ENCODE peak calls at places on chromosomes 4 and X, in six cellular contexts. One of them, this sample, is unnamed.

GRCh38 chr4:105061136-105061696 is 85.5 kb upstream of the TET2 start:
- ATAC-seq in K562: peak
- ATAC-seq in GM12878: peak
- ATAC-seq in HCT116: peak
- ATAC-seq in upper lobe of left lung: peak
- ATAC-seq in HepG2: no peak
- ATAC-seq in this sample: no peak

GRCh38 chrX:23003121-23003520 is 3.4 kb downstream of the DDX53 start:
- ATAC-seq in upper lobe of left lung: no peak
- ATAC-seq in HCT116: no peak
- ATAC-seq in HepG2: no peak
- ATAC-seq in K562: no peak
- ATAC-seq in GM12878: no peak
- ATAC-seq in this sample: no peak

GRCh38 chrX:153476628-153477027 is 6.3 kb upstream of the HAUS7 start:
- ATAC-seq in upper lobe of left lung: peak
- ATAC-seq in GM12878: no peak
- ATAC-seq in HCT116: no peak
- ATAC-seq in K562: no peak
- ATAC-seq in HepG2: no peak
- ATAC-seq in this sample: no peak

GRCh38 chrX:119783026-119783425 is 8.4 kb downstream of the RPL39 start:
- ATAC-seq in GM12878: peak
- ATAC-seq in HCT116: no peak
- ATAC-seq in K562: no peak
- ATAC-seq in HepG2: no peak
- ATAC-seq in upper lobe of left lung: peak
- ATAC-seq in this sample: no peak

GRCh38 chr4:20288846-20289512 is 37.3 kb downstream of the SLIT2 start:
- ATAC-seq in upper lobe of left lung: no peak
- ATAC-seq in GM12878: no peak
- ATAC-seq in K562: no peak
- ATAC-seq in HepG2: no peak
- ATAC-seq in HCT116: no peak
- ATAC-seq in this sample: no peak

GRCh38 chr4:11728165-11728564 is 299.5 kb upstream of the HS3ST1 start:
- ATAC-seq in GM12878: no peak
- ATAC-seq in HepG2: no peak
- ATAC-seq in K562: no peak
- ATAC-seq in upper lobe of left lung: no peak
- ATAC-seq in HCT116: no peak
- ATAC-seq in this sample: no peak

GRCh38 chrX:64843224-64843623 is 133.0 kb downstream of the ZC4H2 start:
- ATAC-seq in HCT116: no peak
- ATAC-seq in GM12878: no peak
- ATAC-seq in upper lobe of left lung: no peak
- ATAC-seq in K562: no peak
- ATAC-seq in HepG2: no peak
- ATAC-seq in this sample: no peak

GRCh38 chrX:50988649-50989048 is 78.1 kb downstream of the BMP15 start:
- ATAC-seq in HepG2: no peak
- ATAC-seq in HCT116: peak
- ATAC-seq in GM12878: peak
- ATAC-seq in K562: peak
- ATAC-seq in upper lobe of left lung: no peak
- ATAC-seq in this sample: no peak

GRCh38 chr4:40241936-40242590 is 45.2 kb downstream of the RHOH start:
- ATAC-seq in K562: no peak
- ATAC-seq in upper lobe of left lung: no peak
- ATAC-seq in GM12878: no peak
- ATAC-seq in HepG2: no peak
- ATAC-seq in HCT116: no peak
- ATAC-seq in this sample: no peak

GRCh38 chr4:176277162-176277904 is 8.3 kb upstream of the ASB5 start:
- ATAC-seq in K562: peak
- ATAC-seq in GM12878: peak
- ATAC-seq in upper lobe of left lung: peak
- ATAC-seq in HepG2: peak
- ATAC-seq in HCT116: peak
- ATAC-seq in this sample: peak

GRCh38 chrX:19870710-19871490 is 16.5 kb downstream of the SH3KBP1 start:
- ATAC-seq in GM12878: peak
- ATAC-seq in K562: no peak
- ATAC-seq in HCT116: no peak
- ATAC-seq in HepG2: no peak
- ATAC-seq in upper lobe of left lung: no peak
- ATAC-seq in this sample: no peak

GRCh38 chr4:123606946-123607542 is 210.4 kb downstream of the SPRY1 start:
- ATAC-seq in upper lobe of left lung: peak
- ATAC-seq in GM12878: peak
- ATAC-seq in HCT116: no peak
- ATAC-seq in HepG2: no peak
- ATAC-seq in K562: no peak
- ATAC-seq in this sample: no peak

GRCh38 chrX:70132877-70133302 is 357 bp upstream of the IGBP1 start:
- ATAC-seq in HepG2: no peak
- ATAC-seq in K562: no peak
- ATAC-seq in GM12878: no peak
- ATAC-seq in upper lobe of left lung: no peak
- ATAC-seq in HCT116: no peak
- ATAC-seq in this sample: no peak

GRCh38 chr4:72295966-72296557 is 264.3 kb downstream of the NPFFR2 start:
- ATAC-seq in upper lobe of left lung: peak
- ATAC-seq in HCT116: peak
- ATAC-seq in HepG2: peak
- ATAC-seq in K562: peak
- ATAC-seq in GM12878: peak
- ATAC-seq in this sample: no peak

GRCh38 chr4:76951333-76952033 is 1.9 kb downstream of the SEPTIN11 start:
- ATAC-seq in HCT116: no peak
- ATAC-seq in GM12878: no peak
- ATAC-seq in HepG2: no peak
- ATAC-seq in K562: no peak
- ATAC-seq in upper lobe of left lung: no peak
- ATAC-seq in this sample: no peak

GRCh38 chr4:164337219-164337944 is 416.5 kb upstream of the SMIM31 start:
- ATAC-seq in GM12878: no peak
- ATAC-seq in upper lobe of left lung: no peak
- ATAC-seq in HepG2: no peak
- ATAC-seq in K562: no peak
- ATAC-seq in HCT116: peak
- ATAC-seq in this sample: no peak

GRCh38 chrX:54564942-54565341 is 34.9 kb downstream of the GNL3L start:
- ATAC-seq in GM12878: no peak
- ATAC-seq in HepG2: no peak
- ATAC-seq in upper lobe of left lung: no peak
- ATAC-seq in K562: no peak
- ATAC-seq in HCT116: no peak
- ATAC-seq in this sample: no peak

GRCh38 chrX:138026211-138026610 is 460.3 kb downstream of the ZIC3 start:
- ATAC-seq in K562: peak
- ATAC-seq in HCT116: no peak
- ATAC-seq in HepG2: peak
- ATAC-seq in upper lobe of left lung: no peak
- ATAC-seq in GM12878: peak
- ATAC-seq in this sample: no peak

GRCh38 chr4:4854649-4855292 is 4.7 kb upstream of the MSX1 start:
- ATAC-seq in HCT116: no peak
- ATAC-seq in K562: no peak
- ATAC-seq in HepG2: no peak
- ATAC-seq in GM12878: no peak
- ATAC-seq in upper lobe of left lung: no peak
- ATAC-seq in this sample: no peak

GRCh38 chrX:135505356-135505755 is 15.1 kb upstream of the INTS6L start:
- ATAC-seq in HCT116: no peak
- ATAC-seq in K562: no peak
- ATAC-seq in HepG2: no peak
- ATAC-seq in upper lobe of left lung: no peak
- ATAC-seq in GM12878: no peak
- ATAC-seq in this sample: no peak

GRCh38 chrX:72620550-72621145 is 48.0 kb upstream of the HDAC8 start:
- ATAC-seq in HCT116: peak
- ATAC-seq in HepG2: no peak
- ATAC-seq in upper lobe of left lung: peak
- ATAC-seq in GM12878: no peak
- ATAC-seq in K562: peak
- ATAC-seq in this sample: peak

GRCh38 chrX:137166591-137166990 is 132.8 kb upstream of the GPR101 start:
- ATAC-seq in K562: peak
- ATAC-seq in upper lobe of left lung: no peak
- ATAC-seq in HCT116: no peak
- ATAC-seq in HepG2: no peak
- ATAC-seq in GM12878: peak
- ATAC-seq in this sample: no peak

GRCh38 chrX:106484233-106484632 is 127.5 kb upstream of the RADX start:
- ATAC-seq in HepG2: no peak
- ATAC-seq in GM12878: peak
- ATAC-seq in upper lobe of left lung: no peak
- ATAC-seq in HCT116: no peak
- ATAC-seq in K562: no peak
- ATAC-seq in this sample: no peak

GRCh38 chrX:46626566-46626965 is 53.0 kb downstream of the CHST7 start:
- ATAC-seq in HCT116: no peak
- ATAC-seq in upper lobe of left lung: peak
- ATAC-seq in HepG2: no peak
- ATAC-seq in K562: no peak
- ATAC-seq in GM12878: no peak
- ATAC-seq in this sample: no peak

GRCh38 chrX:134932528-134933217 is 58.1 kb upstream of the SMIM10 start:
- ATAC-seq in upper lobe of left lung: no peak
- ATAC-seq in HCT116: peak
- ATAC-seq in GM12878: no peak
- ATAC-seq in K562: no peak
- ATAC-seq in HepG2: peak
- ATAC-seq in this sample: no peak

GRCh38 chrX:56066016-56066415 is 166.1 kb upstream of the KLF8 start:
- ATAC-seq in GM12878: peak
- ATAC-seq in HCT116: no peak
- ATAC-seq in K562: no peak
- ATAC-seq in upper lobe of left lung: no peak
- ATAC-seq in HepG2: no peak
- ATAC-seq in this sample: no peak

GRCh38 chr4:6194458-6195195 is 5.7 kb downstream of the JAKMIP1 start:
- ATAC-seq in upper lobe of left lung: no peak
- ATAC-seq in GM12878: no peak
- ATAC-seq in HCT116: no peak
- ATAC-seq in K562: no peak
- ATAC-seq in HepG2: no peak
- ATAC-seq in this sample: no peak

DNA sequence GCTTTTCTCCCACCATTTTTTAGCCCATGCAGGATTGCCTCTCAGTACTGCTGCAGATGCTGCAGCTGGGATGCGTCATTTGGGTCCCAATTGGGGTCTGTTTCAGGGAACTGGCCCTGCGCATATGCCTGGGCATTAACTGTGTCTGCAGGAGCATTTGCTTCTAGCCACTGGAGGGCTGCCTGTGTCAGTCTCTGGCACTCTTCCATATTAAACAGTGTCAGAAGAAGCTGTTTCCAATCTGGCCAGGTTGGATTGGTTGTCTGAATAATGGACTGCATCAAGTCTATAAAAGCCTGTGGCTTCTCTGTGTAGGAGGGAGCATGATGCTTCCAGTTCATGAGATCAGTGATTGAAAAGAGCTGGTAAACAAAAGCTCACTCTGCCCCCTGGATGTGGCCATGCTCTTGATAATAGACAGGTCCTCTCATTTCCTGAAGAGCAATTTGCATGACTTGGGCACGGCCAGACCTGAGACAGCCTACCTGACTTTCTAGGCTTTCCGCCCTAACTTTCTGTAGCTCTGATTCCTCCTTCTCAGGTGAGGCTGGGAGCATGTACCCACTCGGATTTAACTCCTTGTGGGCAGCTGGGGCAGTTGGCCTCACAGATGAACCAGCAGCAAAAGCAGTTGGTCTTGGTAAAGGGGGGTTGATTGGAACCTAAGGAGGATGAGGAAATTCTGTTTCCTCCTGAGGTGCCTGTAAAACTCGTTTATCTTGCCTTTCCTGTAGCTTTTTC is 29.2 kb downstream of the SULT1E1 start:
- ATAC-seq in HepG2: peak
- ATAC-seq in upper lobe of left lung: no peak
- ATAC-seq in GM12878: peak
- ATAC-seq in HCT116: no peak
- ATAC-seq in K562: no peak
- ATAC-seq in this sample: no peak
- TF ChIP-seq POLR2A in HepG2: no peak
- TF ChIP-seq POLR2A in upper lobe of left lung: no peak
- TF ChIP-seq POLR2A in GM12878: no peak
- TF ChIP-seq POLR2A in HCT116: no peak
- TF ChIP-seq POLR2A in K562: no peak
- TF ChIP-seq POLR2A in this sample: no peak

GRCh38 chr4:101730291-101731117 is 60.0 kb upstream of the BANK1 start:
- ATAC-seq in upper lobe of left lung: peak
- ATAC-seq in GM12878: peak
- ATAC-seq in K562: peak
- ATAC-seq in HepG2: peak
- ATAC-seq in HCT116: peak
- ATAC-seq in this sample: peak
- TF ChIP-seq POLR2AphosphoS5 in upper lobe of left lung: no peak
- TF ChIP-seq POLR2AphosphoS5 in GM12878: no peak
- TF ChIP-seq POLR2AphosphoS5 in K562: no peak
- TF ChIP-seq POLR2AphosphoS5 in HepG2: no peak
- TF ChIP-seq POLR2AphosphoS5 in HCT116: no peak
- TF ChIP-seq POLR2AphosphoS5 in this sample: no peak

GRCh38 chr4:2963185-2964076 is at the start of the genes GRK4 and NOP14:
- ATAC-seq in upper lobe of left lung: peak
- ATAC-seq in HCT116: peak
- ATAC-seq in K562: peak
- ATAC-seq in GM12878: peak
- ATAC-seq in HepG2: peak
- ATAC-seq in this sample: peak
- TF ChIP-seq CTCF in upper lobe of left lung: peak
- TF ChIP-seq CTCF in HCT116: peak
- TF ChIP-seq CTCF in K562: peak
- TF ChIP-seq CTCF in GM12878: peak
- TF ChIP-seq CTCF in HepG2: peak
- TF ChIP-seq CTCF in this sample: peak

DNA sequence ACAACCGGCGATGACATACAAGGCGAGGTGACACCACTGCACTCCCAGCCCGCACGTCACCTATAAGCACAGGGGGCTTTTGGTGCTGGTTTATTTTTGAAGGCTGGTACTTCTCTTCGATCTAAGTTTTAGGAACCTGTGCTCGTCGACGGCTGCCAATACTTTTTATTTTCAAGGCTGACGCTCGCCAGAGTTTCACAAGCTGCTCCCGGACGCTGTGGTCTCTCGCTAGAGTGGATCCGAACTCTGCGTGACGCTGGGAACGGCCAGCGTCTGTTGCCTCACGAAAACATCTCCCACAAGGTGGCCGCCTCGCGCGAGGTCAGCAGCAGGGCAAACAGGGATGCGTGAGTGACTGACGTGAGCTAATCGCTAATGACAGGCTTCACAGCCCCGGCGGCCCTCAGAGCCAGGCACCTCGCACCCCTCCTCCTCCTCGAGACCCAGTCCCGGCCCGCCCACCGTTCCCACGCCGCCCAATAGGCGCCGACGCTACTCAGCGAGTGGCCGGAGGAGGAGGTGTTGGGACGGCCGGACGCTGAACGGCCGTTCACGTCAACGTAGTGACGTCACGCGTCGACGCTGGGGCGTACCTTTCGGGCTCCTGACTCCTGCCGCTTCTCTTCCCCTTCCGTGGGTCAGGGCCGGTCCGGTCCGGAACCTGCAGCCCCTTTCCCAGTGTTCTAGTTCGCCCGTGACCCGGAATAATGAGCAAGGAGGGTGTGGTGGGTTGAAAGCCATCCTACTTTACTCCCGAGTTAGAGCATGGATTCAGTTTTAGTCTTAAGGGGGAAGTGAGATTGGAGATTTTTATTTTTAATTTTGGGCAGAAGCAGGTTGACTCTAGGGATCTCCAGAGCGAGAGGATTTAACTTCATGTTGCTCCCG is at the start of gene CLCN3:
- ATAC-seq in K562: peak
- ATAC-seq in upper lobe of left lung: peak
- ATAC-seq in GM12878: peak
- ATAC-seq in HCT116: peak
- ATAC-seq in HepG2: peak
- ATAC-seq in this sample: peak
- TF ChIP-seq POLR2A in K562: peak
- TF ChIP-seq POLR2A in upper lobe of left lung: peak
- TF ChIP-seq POLR2A in GM12878: peak
- TF ChIP-seq POLR2A in HCT116: peak
- TF ChIP-seq POLR2A in HepG2: peak
- TF ChIP-seq POLR2A in this sample: peak

This sample was measured in gastroesophageal sphincter.